ENCODE peak calls at places on chromosomes 13 and 19, in eight cellular contexts. J is CD8-positive, alpha-beta T cell; Q is pancreas; E is heart left ventricle; P is NCI-H1930; W is GM04503; I is fibroblast of lung; F is AG04449. A is an unnamed sample.

GRCh38 chr13:74306496-74306895 is 172.3 kb upstream of the KLF12 start:
- DNase-seq in Q (no peak), I (peak), F (no peak), E (no peak), P (no peak), W (no peak), J (no peak), A (no peak)

GRCh38 chr13:52405767-52406494 is at the start of gene THSD1:
- DNase-seq in Q (peak), F (no peak), I (peak), J (no peak), W (no peak), P (peak), E (peak), A (no peak)

GRCh38 chr19:54383330-54383729 is 18.6 kb upstream of the LAIR1 start:
- DNase-seq in P (no peak), W (no peak), E (no peak), F (no peak), Q (no peak), J (no peak), I (no peak), A (no peak)

GRCh38 chr19:18437481-18438330 is at the start of gene ISYNA1:
- DNase-seq in F (no peak), W (no peak), I (no peak), Q (no peak), E (peak), J (no peak), P (no peak), A (no peak)

GRCh38 chr13:55439450-55439849 is 1701.3 kb upstream of the PRR20A start:
- DNase-seq in E (no peak), Q (no peak), W (no peak), I (no peak), F (no peak), J (no peak), P (no peak), A (no peak)

GRCh38 chr13:59991395-59991794 is 172.3 kb downstream of the DIAPH3 start:
- DNase-seq in Q (no peak), F (no peak), E (no peak), W (no peak), I (no peak), P (no peak), J (no peak), A (no peak)

GRCh38 chr13:26964278-26965057 is 203.9 kb upstream of the GPR12 start:
- DNase-seq in Q (peak), J (no peak), W (no peak), I (no peak), P (no peak), E (peak), F (no peak), A (no peak)

GRCh38 chr19:28239270-28239669 is 973.7 kb downstream of the UQCRFS1 start:
- DNase-seq in E (no peak), J (no peak), W (no peak), Q (no peak), F (no peak), I (no peak), P (no peak), A (no peak)